ENCODE peak calls at places on chromosomes 16 and 17, in four cellular contexts. P is A549, U is upper lobe of left lung, M is body of pancreas. Y is an unnamed sample.
A peak's percentile ranks its signal among the peaks of the same experiment; 100 is the strongest.

GRCh38 chr16:64375386-64375980 is 746.4 kb downstream of the CDH11 start:
- DNase-seq in P (no peak), U (no peak), M (no peak), Y (no peak)

GRCh38 chr17:72259977-72260376 is 139.2 kb downstream of the SOX9 start:
- DNase-seq in P (no peak), U (no peak), M (no peak), Y (no peak)

GRCh38 chr16:88527186-88527936 is 42.8 kb upstream of the ZC3H18 start:
- DNase-seq in P (peak; percentile 78), U (peak; percentile 93), M (peak; percentile 69), Y (no peak)

GRCh38 chr16:89575247-89576172 is at the start of gene CPNE7:
- DNase-seq in P (peak; percentile 60), U (peak; percentile 84), M (no peak), Y (no peak)

GRCh38 chr17:13088666-13089065 is 70.8 kb upstream of the ELAC2 start:
- DNase-seq in P (no peak), U (no peak), M (no peak), Y (no peak)

GRCh38 chr17:2087597-2088211 is 32.8 kb downstream of the HIC1 start:
- DNase-seq in P (no peak), U (no peak), M (no peak), Y (no peak)

GRCh38 chr17:1399366-1399678 is 700 bp downstream of the YWHAE start:
- DNase-seq in P (no peak), U (peak; percentile 88), M (no peak), Y (no peak)

GRCh38 chr16:14105976-14106375 is 34.9 kb downstream of the MRTFB start:
- DNase-seq in P (no peak), U (no peak), M (no peak), Y (no peak)

GRCh38 chr17:19744922-19745757 is 3.0 kb downstream of the ALDH3A1 start:
- DNase-seq in P (peak; percentile 75), U (peak; percentile 99), M (peak; percentile 93), Y (peak; percentile 90)

GRCh38 chr16:22926105-22926751 is 112.3 kb downstream of the HS3ST2 start:
- DNase-seq in P (no peak), U (no peak), M (no peak), Y (no peak)

GRCh38 chr16:11792404-11793260 is 4.4 kb downstream of the ZC3H7A start:
- DNase-seq in P (no peak), U (no peak), M (peak; percentile 67), Y (no peak)

GRCh38 chr17:19650826-19651225 is 2.3 kb downstream of the ALDH3A2 start:
- DNase-seq in P (no peak), U (no peak), M (no peak), Y (no peak)

GRCh38 chr16:30557397-30557949 is 701 bp downstream of the ZNF764 start:
- DNase-seq in P (no peak), U (no peak), M (no peak), Y (no peak)

GRCh38 chr17:41065829-41066624 is at the start of gene KRTAP2-4:
- DNase-seq in P (peak; percentile 24), U (no peak), M (no peak), Y (no peak)

GRCh38 chr17:62950067-62950466 is 16.0 kb upstream of the TANC2 start:
- DNase-seq in P (no peak), U (no peak), M (peak; percentile 31), Y (no peak)

GRCh38 chr17:66555605-66556004 is 253.2 kb downstream of the PRKCA start:
- DNase-seq in P (no peak), U (no peak), M (no peak), Y (no peak)

GRCh38 chr16:87064731-87065720 is 252.2 kb downstream of the C16orf95 start:
- DNase-seq in P (no peak), U (no peak), M (no peak), Y (peak; percentile 31)

GRCh38 chr17:1072551-1072961 is 75.6 kb downstream of the TIMM22 start:
- DNase-seq in P (no peak), U (peak; percentile 65), M (no peak), Y (no peak)

GRCh38 chr17:77454560-77455095 is 313.9 kb downstream of the SEC14L1 start:
- DNase-seq in P (no peak), U (peak; percentile 63), M (no peak), Y (no peak)

GRCh38 chr17:33934696-33935095 is 320.4 kb upstream of the CCL2 start:
- DNase-seq in P (no peak), U (no peak), M (no peak), Y (peak; percentile 12)

GRCh38 chr17:42249681-42250446 is 26.3 kb downstream of the STAT5B start:
- DNase-seq in P (no peak), U (no peak), M (no peak), Y (no peak)

GRCh38 chr16:85845276-85845675 is 45.8 kb downstream of the COX4I1 start:
- DNase-seq in P (no peak), U (no peak), M (no peak), Y (no peak)

GRCh38 chr17:58279736-58280479 is 827 bp downstream of the MPO start:
- DNase-seq in P (no peak), U (peak; percentile 78), M (no peak), Y (no peak)

GRCh38 chr17:66459811-66460270 is 157.4 kb downstream of the PRKCA start:
- DNase-seq in P (peak; percentile 94), U (no peak), M (no peak), Y (peak; percentile 79)

GRCh38 chr16:49455991-49456745 is 82.6 kb downstream of the C16orf78 start:
- DNase-seq in P (no peak), U (no peak), M (no peak), Y (no peak)

GRCh38 chr17:22511431-22511830 is 819.1 kb downstream of the KCNJ18 start:
- DNase-seq in P (no peak), U (no peak), M (no peak), Y (peak; percentile 26)

GRCh38 chr17:64042700-64043485 is 22.5 kb upstream of the ICAM2 start:
- DNase-seq in P (no peak), U (peak; percentile 43), M (no peak), Y (no peak)

GRCh38 chr17:9824094-9824493 is 1.6 kb upstream of the GLP2R start:
- DNase-seq in P (peak; percentile 71), U (no peak), M (no peak), Y (no peak)
- TF ChIP-seq CTCF in P (peak; percentile 31), U (no peak), M (no peak), Y (no peak)

GRCh38 chr16:4376820-4377572 is 5.3 kb downstream of the VASN start:
- DNase-seq in P (no peak), U (no peak), M (no peak), Y (no peak)
- H3K4me3 ChIP-seq in P (no peak overlapping the region), U (no peak overlapping the region), M (no peak overlapping the region), Y (no peak overlapping the region)

GRCh38 chr16:76464973-76465620 is 187.9 kb downstream of the CNTNAP4 start:
- DNase-seq in P (no peak), U (no peak), M (no peak), Y (no peak)
- TF ChIP-seq POLR2A in P (no peak), U (no peak), M (no peak), Y (no peak)

GRCh38 chr17:45763182-45763581 is 20.9 kb upstream of the CRHR1 start:
- DNase-seq in P (no peak), U (peak; percentile 39), M (no peak), Y (no peak)

GRCh38 chr17:45770632-45771472 is 13.3 kb upstream of the CRHR1 start:
- DNase-seq in P (no peak), U (no peak), M (no peak), Y (no peak)

GRCh38 chr17:45771473-45771959 is 12.6 kb upstream of the CRHR1 start:
- DNase-seq in P (no peak), U (peak; percentile 20), M (no peak), Y (no peak)

GRCh38 chr17:45764479-45764878 is 19.6 kb upstream of the CRHR1 start:
- DNase-seq in P (no peak), U (no peak), M (no peak), Y (no peak)

DNA sequence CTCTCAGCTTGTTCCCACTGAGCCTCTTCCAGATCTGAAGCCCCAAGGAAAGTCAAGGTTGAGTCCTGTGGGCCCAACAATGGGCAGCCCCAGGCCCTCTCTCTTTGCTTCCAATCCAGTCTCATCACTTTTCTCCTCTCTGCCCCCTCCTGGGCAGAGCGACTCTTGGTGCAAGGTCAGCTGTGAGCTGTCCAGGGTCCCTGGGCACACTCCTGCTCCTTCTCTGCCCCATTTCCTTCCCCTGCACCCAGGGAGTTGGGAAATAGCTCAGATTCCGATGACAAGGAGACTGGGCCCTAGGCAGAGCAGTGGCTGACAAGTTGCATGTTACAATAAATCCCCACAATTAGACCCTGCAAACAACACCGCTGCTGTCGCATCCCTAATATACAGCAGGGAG is 16.1 kb upstream of the CRHR1 start:
- DNase-seq in P (no peak), U (no peak), M (no peak), Y (no peak)
- TF ChIP-seq CTCF in P (no peak), U (no peak), M (no peak), Y (no peak)

Y was measured in lower leg skin.